ENCODE peak calls at places on chromosomes 11 and 22, in five cellular contexts. One of them, this sample, is unnamed.

GRCh38 chr11:131070365-131070764 is 154.1 kb upstream of the SNX19 start:
- DNase-seq in HS-27A: no peak
- DNase-seq in T-helper 9 cell: no peak
- DNase-seq in erythroblast: no peak
- DNase-seq in endothelial cell: no peak
- DNase-seq in this sample: no peak

GRCh38 chr11:72091292-72091691 is 10.6 kb downstream of the LRRC51 start:
- DNase-seq in HS-27A: no peak
- DNase-seq in T-helper 9 cell: peak
- DNase-seq in erythroblast: peak
- DNase-seq in endothelial cell: peak
- DNase-seq in this sample: peak

GRCh38 chr11:57321388-57321995 is 3.3 kb downstream of the TNKS1BP1 start:
- DNase-seq in HS-27A: no peak
- DNase-seq in T-helper 9 cell: no peak
- DNase-seq in erythroblast: peak
- DNase-seq in endothelial cell: no peak
- DNase-seq in this sample: no peak

GRCh38 chr11:64231536-64231935 is 1.2 kb downstream of the DNAJC4 start:
- DNase-seq in HS-27A: no peak
- DNase-seq in T-helper 9 cell: no peak
- DNase-seq in erythroblast: peak
- DNase-seq in endothelial cell: no peak
- DNase-seq in this sample: no peak

GRCh38 chr11:70558651-70559050 is 160.3 kb downstream of the CTTN start:
- DNase-seq in HS-27A: no peak
- DNase-seq in T-helper 9 cell: no peak
- DNase-seq in erythroblast: no peak
- DNase-seq in endothelial cell: no peak
- DNase-seq in this sample: no peak

GRCh38 chr22:30821381-30821780 is 126.7 kb downstream of the OSBP2 start:
- DNase-seq in HS-27A: no peak
- DNase-seq in T-helper 9 cell: no peak
- DNase-seq in erythroblast: no peak
- DNase-seq in endothelial cell: no peak
- DNase-seq in this sample: no peak

GRCh38 chr22:44109417-44109816 is 71.3 kb upstream of the PARVG start:
- DNase-seq in HS-27A: no peak
- DNase-seq in T-helper 9 cell: no peak
- DNase-seq in erythroblast: no peak
- DNase-seq in endothelial cell: no peak
- DNase-seq in this sample: no peak

GRCh38 chr22:20422965-20423635 is 14.5 kb downstream of the SCARF2 start:
- DNase-seq in HS-27A: no peak
- DNase-seq in T-helper 9 cell: no peak
- DNase-seq in erythroblast: no peak
- DNase-seq in endothelial cell: no peak
- DNase-seq in this sample: no peak

GRCh38 chr22:29727248-29727551 is 7.4 kb downstream of the CABP7 start:
- DNase-seq in HS-27A: no peak
- DNase-seq in T-helper 9 cell: no peak
- DNase-seq in erythroblast: peak
- DNase-seq in endothelial cell: peak
- DNase-seq in this sample: peak

GRCh38 chr11:62614275-62614674 is 1.2 kb downstream of the ROM1 start:
- DNase-seq in HS-27A: no peak
- DNase-seq in T-helper 9 cell: no peak
- DNase-seq in erythroblast: peak
- DNase-seq in endothelial cell: no peak
- DNase-seq in this sample: no peak

GRCh38 chr11:6635082-6635932 is 16.1 kb upstream of the TPP1 start:
- DNase-seq in HS-27A: no peak
- DNase-seq in T-helper 9 cell: no peak
- DNase-seq in erythroblast: no peak
- DNase-seq in endothelial cell: peak
- DNase-seq in this sample: no peak

GRCh38 chr11:12224537-12224893 is 114.1 kb downstream of the MICAL2 start:
- DNase-seq in HS-27A: peak
- DNase-seq in T-helper 9 cell: peak
- DNase-seq in erythroblast: peak
- DNase-seq in endothelial cell: no peak
- DNase-seq in this sample: no peak

GRCh38 chr11:72578541-72578940 is 95.7 kb downstream of the PDE2A start:
- DNase-seq in HS-27A: no peak
- DNase-seq in T-helper 9 cell: no peak
- DNase-seq in erythroblast: no peak
- DNase-seq in endothelial cell: no peak
- DNase-seq in this sample: no peak

GRCh38 chr11:26946209-26946828 is 47.6 kb upstream of the FIBIN start:
- DNase-seq in HS-27A: peak
- DNase-seq in T-helper 9 cell: no peak
- DNase-seq in erythroblast: no peak
- DNase-seq in endothelial cell: no peak
- DNase-seq in this sample: no peak